ENCODE peak calls at places on chromosomes 5 and 9, in nine cellular contexts. Q, D, B, P, F, T, Y, O and C are unnamed samples.

GRCh38 chr5:72510610-72511121 is 3.5 kb upstream of the ZNF366 start:
- DNase-seq in Q (peak), D (no peak), B (no peak), P (no peak), F (no peak), T (no peak), Y (peak), O (peak), C (peak)

GRCh38 chr5:93519737-93520136 is 61.3 kb downstream of the NR2F1-AS1 start:
- DNase-seq in Q (no peak), D (no peak), B (no peak), P (no peak), F (no peak), T (no peak), Y (no peak), O (peak), C (no peak)

GRCh38 chr5:63686938-63687337 is 275.3 kb downstream of the HTR1A start:
- DNase-seq in Q (peak), D (no peak), B (no peak), P (no peak), F (no peak), T (no peak), Y (no peak), O (no peak), C (no peak)

GRCh38 chr9:16207161-16207560 is 654.3 kb downstream of the CCDC171 start:
- DNase-seq in Q (peak), D (no peak), B (no peak), P (no peak), F (no peak), T (no peak), Y (peak), O (peak), C (no peak)

GRCh38 chr5:171453056-171453725 is 33.7 kb downstream of the FGF18 start:
- DNase-seq in Q (no peak), D (no peak), B (no peak), P (no peak), F (no peak), T (no peak), Y (no peak), O (no peak), C (no peak)

GRCh38 chr5:135547590-135548254 is 12.0 kb upstream of the NEUROG1 start:
- DNase-seq in Q (no peak), D (no peak), B (no peak), P (no peak), F (no peak), T (no peak), Y (no peak), O (no peak), C (no peak)

GRCh38 chr9:113375057-113376023 is 1.4 kb downstream of the HDHD3 start:
- DNase-seq in Q (peak), D (no peak), B (no peak), P (no peak), F (no peak), T (no peak), Y (no peak), O (no peak), C (no peak)

GRCh38 chr9:128254855-128255759 is 20.7 kb downstream of the GOLGA2 start:
- DNase-seq in Q (peak), D (no peak), B (peak), P (peak), F (no peak), T (no peak), Y (peak), O (peak), C (peak)

GRCh38 chr9:122099271-122099869 is 6.3 kb upstream of the TTLL11 start:
- DNase-seq in Q (peak), D (peak), B (peak), P (peak), F (peak), T (peak), Y (peak), O (peak), C (peak)

GRCh38 chr5:110590187-110590586 is 136.3 kb downstream of the TMEM232 start:
- DNase-seq in Q (no peak), D (peak), B (no peak), P (no peak), F (no peak), T (peak), Y (peak), O (peak), C (peak)